ENCODE peak calls at places on chromosomes 13 and 19, in seven cellular contexts. J, E, X, W, P, V and L are unnamed samples.

GRCh38 chr19:2887391-2887914 is 13.3 kb upstream of the ZNF57 start:
- DNase-seq in E (peak), V (no peak), W (no peak), P (no peak), X (peak), J (no peak), L (no peak)

GRCh38 chr19:21084343-21084742 is 2.3 kb downstream of the ZNF714 start:
- DNase-seq in W (no peak), J (no peak), V (no peak), E (peak), P (no peak), X (peak), L (no peak)

GRCh38 chr19:29771708-29772415 is 39.9 kb upstream of the CCNE1 start:
- DNase-seq in E (peak), W (no peak), J (no peak), X (peak), P (peak), V (no peak), L (no peak)

GRCh38 chr19:34475026-34475974 is 6.3 kb upstream of the WTIP start:
- DNase-seq in W (no peak), P (no peak), J (no peak), X (peak), V (no peak), E (no peak), L (no peak)

GRCh38 chr19:33348301-33349010 is 25.1 kb upstream of the CEBPG start:
- DNase-seq in X (no peak), J (no peak), W (no peak), V (no peak), P (no peak), E (no peak), L (no peak)

GRCh38 chr13:36341718-36342117 is 4.5 kb downstream of the SPART start:
- DNase-seq in E (no peak), V (no peak), P (no peak), X (peak), W (no peak), J (no peak), L (no peak)

GRCh38 chr19:14363203-14364097 is 17.8 kb upstream of the ADGRE5 start:
- DNase-seq in W (no peak), P (peak), X (peak), V (peak), J (peak), E (peak), L (no peak)

GRCh38 chr13:43686557-43686956 is 100.2 kb downstream of the ENOX1 start:
- DNase-seq in E (peak), J (no peak), X (peak), P (no peak), V (no peak), W (no peak), L (no peak)